ENCODE peak calls at places on chromosomes 3 and 15, in seven cellular contexts. J is GM12878, H is H1, T is SK-N-SH, E is K562, X is HepG2, W is HCT116. O is an unnamed sample.
A peak's percentile ranks its signal among the peaks of the same experiment; 100 is the strongest.

GRCh38 chr15:87142096-87142495 is 1062.4 kb downstream of the AGBL1 start:
- DNase-seq in W (no peak), T (no peak), J (no peak), E (no peak), H (no peak), X (no peak), O (no peak)

GRCh38 chr3:138673641-138674040 is 65.1 kb downstream of the FAIM start:
- DNase-seq in E (no peak), J (no peak), T (no peak), W (no peak), X (peak; percentile 43), H (no peak), O (peak; percentile 27)

GRCh38 chr3:157938154-157938774 is 168.0 kb downstream of the SHOX2 start:
- DNase-seq in H (no peak), J (no peak), E (no peak), X (no peak), W (no peak), T (no peak), O (no peak)

GRCh38 chr15:36007699-36008098 is 461.7 kb upstream of the DPH6 start:
- DNase-seq in W (no peak), E (no peak), H (no peak), X (no peak), T (no peak), J (no peak), O (no peak)

GRCh38 chr3:156323466-156323865 is 203.1 kb downstream of the KCNAB1 start:
- DNase-seq in T (no peak), W (no peak), X (no peak), J (no peak), H (no peak), E (no peak), O (no peak)

GRCh38 chr3:15327941-15328340 is 4.4 kb downstream of the SH3BP5 start:
- DNase-seq in W (no peak), H (no peak), T (no peak), J (no peak), E (no peak), X (no peak), O (peak; percentile 96)

GRCh38 chr15:38690221-38690620 is 125.6 kb upstream of the RASGRP1 start:
- DNase-seq in H (no peak), E (no peak), T (no peak), W (no peak), J (no peak), X (no peak), O (no peak)

GRCh38 chr3:155745795-155746550 is 1.1 kb upstream of the PLCH1 start:
- DNase-seq in E (peak; percentile 20), T (peak; percentile 58), H (peak; percentile 49), X (peak; percentile 37), J (no peak), W (peak; percentile 45), O (peak; percentile 27)

GRCh38 chr3:154244644-154245043 is 79.6 kb downstream of the DHX36 start:
- DNase-seq in E (no peak), X (no peak), J (no peak), T (no peak), W (no peak), H (no peak), O (peak; percentile 56)

GRCh38 chr3:111863942-111864341 is 4.9 kb downstream of the PHLDB2 start:
- DNase-seq in J (no peak), X (no peak), E (no peak), W (no peak), H (no peak), T (no peak), O (peak; percentile 48)

GRCh38 chr3:152256829-152257228 is 11.9 kb upstream of the MBNL1 start:
- DNase-seq in X (no peak), T (no peak), J (no peak), W (no peak), H (no peak), E (no peak), O (no peak)

GRCh38 chr15:50953302-50953701 is 44.8 kb downstream of the AP4E1 start:
- DNase-seq in X (no peak), W (peak; percentile 10), T (no peak), H (no peak), E (no peak), J (no peak), O (no peak)

GRCh38 chr3:88112329-88112728 is 37.4 kb upstream of the C3orf38 start:
- DNase-seq in J (no peak), T (no peak), H (no peak), E (no peak), W (no peak), X (no peak), O (no peak)

GRCh38 chr3:191702121-191702520 is 241.2 kb downstream of the PYDC2 start:
- DNase-seq in X (no peak), T (peak; percentile 11), H (no peak), W (no peak), E (no peak), J (no peak), O (no peak)

GRCh38 chr3:177574232-177574856 is 377.1 kb upstream of the TBL1XR1 start:
- DNase-seq in E (no peak), X (peak; percentile 71), H (no peak), J (no peak), T (no peak), W (no peak), O (no peak)

GRCh38 chr3:188940213-188940914 is 231.4 kb upstream of the TPRG1 start:
- DNase-seq in J (no peak), E (no peak), H (no peak), T (no peak), W (no peak), X (no peak), O (no peak)

GRCh38 chr3:124730129-124730919 is at the start of gene UMPS:
- DNase-seq in H (no peak), E (peak; percentile 89), J (peak; percentile 51), X (peak; percentile 83), W (peak; percentile 58), T (peak; percentile 92), O (peak; percentile 86)

GRCh38 chr3:118889691-118890090 is 145.0 kb downstream of the IGSF11 start:
- DNase-seq in T (no peak), E (no peak), H (no peak), W (no peak), J (no peak), X (no peak), O (no peak)

GRCh38 chr3:134625885-134626741 is 24.7 kb downstream of the KY start:
- DNase-seq in T (no peak), W (no peak), X (no peak), J (no peak), H (no peak), E (no peak), O (no peak)

GRCh38 chr15:85030301-85031049 is 48.8 kb downstream of the PDE8A start:
- DNase-seq in W (no peak), H (no peak), J (no peak), E (no peak), T (no peak), X (no peak), O (peak; percentile 82)

GRCh38 chr3:126416943-126417342 is 22.2 kb downstream of the CFAP100 start:
- DNase-seq in W (no peak), H (no peak), T (no peak), J (no peak), E (no peak), X (no peak), O (no peak)

GRCh38 chr3:72892870-72893269 is 5.0 kb downstream of the GXYLT2 start:
- DNase-seq in E (peak; percentile 63), J (no peak), T (peak; percentile 40), W (no peak), X (peak; percentile 33), H (peak; percentile 10), O (no peak)

GRCh38 chr15:91853968-91854943 is 748 bp downstream of the SLCO3A1 start:
- DNase-seq in E (no peak), X (no peak), J (no peak), W (no peak), T (peak; percentile 88), H (no peak), O (no peak)

GRCh38 chr3:157700405-157700804 is 197.2 kb upstream of the VEPH1 start:
- DNase-seq in X (no peak), T (no peak), W (peak; percentile 1), E (no peak), J (no peak), H (no peak), O (no peak)

GRCh38 chr15:63052128-63052826 is 9.7 kb downstream of the TPM1 start:
- DNase-seq in T (no peak), E (no peak), J (no peak), H (no peak), X (no peak), W (no peak), O (no peak)

GRCh38 chr3:123075359-123075758 is 8.5 kb downstream of the PDIA5 start:
- DNase-seq in X (peak; percentile 5), T (no peak), E (no peak), H (no peak), J (no peak), W (peak; percentile 68), O (no peak)

GRCh38 chr3:123078101-123078500 is 11.3 kb downstream of the PDIA5 start:
- DNase-seq in E (no peak), X (no peak), J (no peak), W (no peak), T (no peak), H (no peak), O (no peak)

GRCh38 chr3:123072564-123072963 is 5.7 kb downstream of the PDIA5 start:
- DNase-seq in J (no peak), T (no peak), W (no peak), H (no peak), E (no peak), X (no peak), O (no peak)

GRCh38 chr3:123076496-123077418 is 9.9 kb downstream of the PDIA5 start:
- DNase-seq in T (peak; percentile 45), H (no peak), J (no peak), W (no peak), X (no peak), E (no peak), O (peak; percentile 76)

DNA sequence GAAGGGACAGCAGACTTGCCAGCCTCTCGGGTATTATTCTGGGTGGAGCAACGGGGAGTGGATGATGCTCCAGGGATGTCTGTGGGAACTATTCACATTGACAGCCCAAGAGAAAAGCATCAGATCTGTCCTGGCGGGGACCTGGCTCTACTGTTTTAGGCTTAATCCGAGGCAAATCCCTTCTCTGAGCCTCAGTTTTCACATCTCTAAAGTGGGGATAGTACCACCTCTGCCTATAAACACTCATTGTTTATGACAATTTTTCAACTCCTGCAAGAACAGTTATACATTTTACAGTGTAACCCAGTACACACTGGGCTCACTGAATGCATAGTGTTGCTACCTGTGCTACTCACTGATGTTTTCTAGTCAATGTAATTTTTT is 9.3 kb downstream of the PDIA5 start:
- DNase-seq in X (no peak), T (no peak), J (no peak), W (no peak), H (no peak), E (no peak), O (no peak)
- H3K4me1 ChIP-seq in X (peaks cover 44% of the 10 kb centered on the region), T (peaks cover 29% of the 10 kb centered on the region), J (peaks cover 8% of the 10 kb centered on the region), W (peaks cover 88% of the 10 kb centered on the region), H (peaks cover 4% of the 10 kb centered on the region), E (peaks cover 8% of the 10 kb centered on the region), O (peaks cover 44% of the 10 kb centered on the region)

GRCh38 chr15:33057845-33058244 is 136.7 kb downstream of the FMN1 start:
- DNase-seq in J (no peak), E (no peak), X (no peak), T (no peak), H (no peak), W (no peak), O (no peak)
- TF ChIP-seq MAX in J (no peak), E (no peak), X (no peak), T (no peak), H (no peak), W (no peak), O (no peak)

GRCh38 chr3:48405343-48405881 is 24.5 kb downstream of the PLXNB1 start:
- DNase-seq in E (no peak), J (no peak), T (no peak), W (no peak), H (no peak), X (no peak), O (no peak)
- H3K36me3 ChIP-seq in E (no peaks in the 10 kb centered on the region), J (no peaks in the 10 kb centered on the region), T (no peaks in the 10 kb centered on the region), W (peaks cover 2% of the 10 kb centered on the region), H (peaks cover 59% of the 10 kb centered on the region), X (peaks cover 57% of the 10 kb centered on the region), O (no peaks in the 10 kb centered on the region)

GRCh38 chr3:42495393-42495792 is 7.0 kb upstream of the VIPR1 start:
- DNase-seq in H (no peak), J (no peak), T (no peak), E (no peak), X (no peak), W (no peak), O (no peak)
- H3K4me1 ChIP-seq in H (peaks cover 3% of the 10 kb centered on the region), J (peaks cover 21% of the 10 kb centered on the region), T (no peaks in the 10 kb centered on the region), E (peaks cover 3% of the 10 kb centered on the region), X (peaks cover 14% of the 10 kb centered on the region), W (peaks cover 82% of the 10 kb centered on the region), O (peaks cover 10% of the 10 kb centered on the region)